ENCODE peak calls at places on chromosomes 13 and 19, in five cellular contexts. One of them, this sample, is unnamed.

GRCh38 chr19:57334191-57334590 is 13.9 kb downstream of the ZNF543 start:
- DNase-seq in colonic mucosa: no peak
- DNase-seq in GM23338: no peak
- DNase-seq in PC-3: no peak
- DNase-seq in BE2C: no peak
- DNase-seq in this sample: no peak

GRCh38 chr13:62432906-62433305 is 1017.3 kb upstream of the PCDH20 start:
- DNase-seq in colonic mucosa: no peak
- DNase-seq in GM23338: peak; percentile 38
- DNase-seq in PC-3: no peak
- DNase-seq in BE2C: no peak
- DNase-seq in this sample: no peak

GRCh38 chr19:491146-491741 is 5.0 kb upstream of the MADCAM1 start:
- DNase-seq in colonic mucosa: no peak
- DNase-seq in GM23338: peak; percentile 48
- DNase-seq in PC-3: peak; percentile 28
- DNase-seq in BE2C: peak; percentile 69
- DNase-seq in this sample: no peak

GRCh38 chr13:91506759-91507158 is 108.3 kb downstream of the GPC5 start:
- DNase-seq in colonic mucosa: no peak
- DNase-seq in GM23338: no peak
- DNase-seq in PC-3: no peak
- DNase-seq in BE2C: no peak
- DNase-seq in this sample: no peak

GRCh38 chr13:51883226-51883600 is 21.4 kb downstream of the CCDC70 start:
- DNase-seq in colonic mucosa: peak; percentile 4
- DNase-seq in GM23338: no peak
- DNase-seq in PC-3: no peak
- DNase-seq in BE2C: no peak
- DNase-seq in this sample: no peak

GRCh38 chr13:109610517-109610916 is 175.9 kb downstream of the IRS2 start:
- DNase-seq in colonic mucosa: peak; percentile 37
- DNase-seq in GM23338: peak; percentile 60
- DNase-seq in PC-3: peak; percentile 25
- DNase-seq in BE2C: peak; percentile 61
- DNase-seq in this sample: peak; percentile 19

GRCh38 chr13:53439439-53440225 is 411.0 kb downstream of the OLFM4 start:
- DNase-seq in colonic mucosa: no peak
- DNase-seq in GM23338: no peak
- DNase-seq in PC-3: no peak
- DNase-seq in BE2C: no peak
- DNase-seq in this sample: no peak

GRCh38 chr13:47832458-47832972 is 168.6 kb downstream of the SUCLA2 start:
- DNase-seq in colonic mucosa: no peak
- DNase-seq in GM23338: peak; percentile 10
- DNase-seq in PC-3: no peak
- DNase-seq in BE2C: no peak
- DNase-seq in this sample: no peak

GRCh38 chr19:46630806-46631205 is 5.2 kb downstream of the GNG8 start:
- DNase-seq in colonic mucosa: no peak
- DNase-seq in GM23338: no peak
- DNase-seq in PC-3: no peak
- DNase-seq in BE2C: peak; percentile 79
- DNase-seq in this sample: no peak

GRCh38 chr13:27354379-27354778 is 70.0 kb upstream of the GTF3A start:
- DNase-seq in colonic mucosa: no peak
- DNase-seq in GM23338: no peak
- DNase-seq in PC-3: no peak
- DNase-seq in BE2C: no peak
- DNase-seq in this sample: no peak

GRCh38 chr13:32135655-32136054 is 104.1 kb downstream of the FRY start:
- DNase-seq in colonic mucosa: no peak
- DNase-seq in GM23338: no peak
- DNase-seq in PC-3: peak; percentile 25
- DNase-seq in BE2C: no peak
- DNase-seq in this sample: no peak

GRCh38 chr13:107817652-107818287 is 397.6 kb downstream of the LIG4 start:
- DNase-seq in colonic mucosa: no peak
- DNase-seq in GM23338: peak; percentile 75
- DNase-seq in PC-3: no peak
- DNase-seq in BE2C: no peak
- DNase-seq in this sample: no peak

GRCh38 chr19:38245826-38246498 is 10.2 kb downstream of the PPP1R14A start:
- DNase-seq in colonic mucosa: no peak
- DNase-seq in GM23338: no peak
- DNase-seq in PC-3: no peak
- DNase-seq in BE2C: no peak
- DNase-seq in this sample: no peak

GRCh38 chr19:41354343-41354974 is 737 bp upstream of the TGFB1 start:
- DNase-seq in colonic mucosa: peak; percentile 28
- DNase-seq in GM23338: no peak
- DNase-seq in PC-3: no peak
- DNase-seq in BE2C: no peak
- DNase-seq in this sample: no peak

GRCh38 chr13:42214445-42214844 is 57.5 kb upstream of the AKAP11 start:
- DNase-seq in colonic mucosa: no peak
- DNase-seq in GM23338: no peak
- DNase-seq in PC-3: peak; percentile 63
- DNase-seq in BE2C: no peak
- DNase-seq in this sample: no peak

GRCh38 chr19:52566588-52566987 is 3.5 kb upstream of the ZNF701 start:
- DNase-seq in colonic mucosa: no peak
- DNase-seq in GM23338: no peak
- DNase-seq in PC-3: peak; percentile 92
- DNase-seq in BE2C: no peak
- DNase-seq in this sample: no peak

GRCh38 chr19:40236026-40236355 is 9.5 kb upstream of the CCNP start:
- DNase-seq in colonic mucosa: no peak
- DNase-seq in GM23338: no peak
- DNase-seq in PC-3: no peak
- DNase-seq in BE2C: no peak
- DNase-seq in this sample: no peak

GRCh38 chr13:103815619-103816018 is 749.4 kb upstream of the SLC10A2 start:
- DNase-seq in colonic mucosa: no peak
- DNase-seq in GM23338: no peak
- DNase-seq in PC-3: no peak
- DNase-seq in BE2C: no peak
- DNase-seq in this sample: no peak

GRCh38 chr13:19810996-19811881 is 28.5 kb upstream of the PSPC1 start:
- DNase-seq in colonic mucosa: no peak
- DNase-seq in GM23338: no peak
- DNase-seq in PC-3: no peak
- DNase-seq in BE2C: no peak
- DNase-seq in this sample: no peak

GRCh38 chr19:18875726-18876125 is 20.2 kb downstream of the CERS1 start:
- DNase-seq in colonic mucosa: no peak
- DNase-seq in GM23338: no peak
- DNase-seq in PC-3: no peak
- DNase-seq in BE2C: no peak
- DNase-seq in this sample: no peak

GRCh38 chr13:31044658-31045620 is 112.5 kb downstream of the TEX26 start:
- DNase-seq in colonic mucosa: peak; percentile 44
- DNase-seq in GM23338: no peak
- DNase-seq in PC-3: peak; percentile 18
- DNase-seq in BE2C: no peak
- DNase-seq in this sample: peak; percentile 20
- H3K4me3 ChIP-seq in colonic mucosa: no peak overlapping the region
- H3K4me3 ChIP-seq in GM23338: no peak overlapping the region
- H3K4me3 ChIP-seq in PC-3: peak overlapping the region; percentile 42
- H3K4me3 ChIP-seq in BE2C: no peak overlapping the region
- H3K4me3 ChIP-seq in this sample: no peak overlapping the region

GRCh38 chr19:14135355-14135754 is 1.0 kb downstream of the ASF1B start:
- DNase-seq in colonic mucosa: no peak
- DNase-seq in GM23338: no peak
- DNase-seq in PC-3: no peak
- DNase-seq in BE2C: no peak
- DNase-seq in this sample: no peak
- H3K4me3 ChIP-seq in colonic mucosa: peak overlapping the region; percentile 76
- H3K4me3 ChIP-seq in GM23338: peak overlapping the region; percentile 77
- H3K4me3 ChIP-seq in PC-3: peak overlapping the region; percentile 83
- H3K4me3 ChIP-seq in BE2C: peak overlapping the region; percentile 69
- H3K4me3 ChIP-seq in this sample: no peak overlapping the region

DNA sequence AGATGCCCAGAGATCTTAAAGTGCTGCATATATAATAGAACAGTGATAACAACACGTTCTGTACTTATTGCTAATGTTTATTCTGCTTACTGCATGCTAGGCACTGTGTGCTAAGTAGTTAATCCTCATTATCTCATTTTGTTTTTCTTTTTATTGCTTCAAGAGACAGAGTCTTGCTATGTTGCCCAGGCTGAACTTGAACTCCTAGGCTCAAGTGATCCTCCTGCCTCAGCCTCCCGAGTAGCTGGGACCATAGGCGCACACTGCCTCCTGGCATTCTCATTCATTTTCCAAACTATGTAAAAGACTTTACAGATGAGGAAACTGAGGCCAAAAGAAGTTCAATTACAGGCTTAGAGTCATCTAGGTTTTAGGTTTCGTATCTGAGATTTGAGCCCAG is 548.4 kb downstream of the GPC6 start:
- DNase-seq in colonic mucosa: no peak
- DNase-seq in GM23338: no peak
- DNase-seq in PC-3: no peak
- DNase-seq in BE2C: no peak
- DNase-seq in this sample: no peak
- H3K4me3 ChIP-seq in colonic mucosa: no peak overlapping the region
- H3K4me3 ChIP-seq in GM23338: no peak overlapping the region
- H3K4me3 ChIP-seq in PC-3: peak overlapping the region; percentile 51
- H3K4me3 ChIP-seq in BE2C: no peak overlapping the region
- H3K4me3 ChIP-seq in this sample: no peak overlapping the region

GRCh38 chr19:48872182-48872883 is at the start of gene PPP1R15A:
- DNase-seq in colonic mucosa: peak; percentile 99
- DNase-seq in GM23338: peak; percentile 98
- DNase-seq in PC-3: peak; percentile 98
- DNase-seq in BE2C: peak; percentile 97
- DNase-seq in this sample: peak; percentile 100

GRCh38 chr19:48873476-48874308 is 1.5 kb downstream of the PPP1R15A start:
- DNase-seq in colonic mucosa: no peak
- DNase-seq in GM23338: no peak
- DNase-seq in PC-3: no peak
- DNase-seq in BE2C: peak; percentile 24
- DNase-seq in this sample: peak; percentile 88

GRCh38 chr19:48877900-48878218 is 5.6 kb downstream of the PPP1R15A start:
- DNase-seq in colonic mucosa: no peak
- DNase-seq in GM23338: no peak
- DNase-seq in PC-3: no peak
- DNase-seq in BE2C: no peak
- DNase-seq in this sample: no peak

GRCh38 chr19:48872884-48873475 is 759 bp downstream of the PPP1R15A start:
- DNase-seq in colonic mucosa: peak; percentile 90
- DNase-seq in GM23338: peak; percentile 97
- DNase-seq in PC-3: peak; percentile 92
- DNase-seq in BE2C: peak; percentile 71
- DNase-seq in this sample: peak; percentile 96

DNA sequence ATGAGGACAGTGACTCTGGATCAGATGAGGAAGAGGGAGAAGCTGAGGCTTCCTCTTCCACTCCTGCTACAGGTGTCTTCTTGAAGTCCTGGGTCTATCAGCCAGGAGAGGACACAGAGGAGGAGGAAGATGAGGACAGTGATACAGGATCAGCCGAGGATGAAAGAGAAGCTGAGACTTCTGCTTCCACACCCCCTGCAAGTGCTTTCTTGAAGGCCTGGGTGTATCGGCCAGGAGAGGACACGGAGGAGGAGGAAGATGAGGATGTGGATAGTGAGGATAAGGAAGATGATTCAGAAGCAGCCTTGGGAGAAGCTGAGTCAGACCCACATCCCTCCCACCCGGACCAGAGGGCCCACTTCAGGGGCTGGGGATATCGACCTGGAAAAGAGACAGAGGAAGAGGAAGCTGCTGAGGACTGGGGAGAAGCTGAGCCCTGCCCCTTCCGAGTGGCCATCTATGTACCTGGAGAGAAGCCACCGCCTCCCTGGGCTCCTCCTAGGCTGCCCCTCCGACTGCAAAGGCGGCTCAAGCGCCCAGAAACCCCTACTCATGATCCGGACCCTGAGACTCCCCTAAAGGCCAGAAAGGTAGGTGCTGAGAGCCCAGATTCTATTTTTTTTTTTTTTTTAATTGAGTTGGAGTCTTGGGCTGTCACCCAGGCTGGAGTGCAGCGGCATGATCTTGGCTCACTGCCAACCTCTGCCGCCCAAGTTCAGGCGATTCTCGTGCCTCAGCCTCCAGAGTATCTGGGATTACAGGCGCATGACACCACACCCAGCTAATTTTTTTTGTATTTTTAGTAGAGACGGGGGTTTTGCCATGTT is 2.3 kb downstream of the PPP1R15A start:
- DNase-seq in colonic mucosa: peak; percentile 65
- DNase-seq in GM23338: no peak
- DNase-seq in PC-3: peak; percentile 73
- DNase-seq in BE2C: peak; percentile 54
- DNase-seq in this sample: peak; percentile 92
- H3K4me3 ChIP-seq in colonic mucosa: peak overlapping the region; percentile 63
- H3K4me3 ChIP-seq in GM23338: peak overlapping the region; percentile 10
- H3K4me3 ChIP-seq in PC-3: peak overlapping the region; percentile 100
- H3K4me3 ChIP-seq in BE2C: peak overlapping the region; percentile 88
- H3K4me3 ChIP-seq in this sample: peak overlapping the region; percentile 100

GRCh38 chr19:35509018-35509652 is 4.3 kb downstream of the DMKN start:
- DNase-seq in colonic mucosa: peak; percentile 67
- DNase-seq in GM23338: peak; percentile 78
- DNase-seq in PC-3: peak; percentile 67
- DNase-seq in BE2C: no peak
- DNase-seq in this sample: no peak

GRCh38 chr19:35512831-35513230 is 618 bp downstream of the DMKN start:
- DNase-seq in colonic mucosa: no peak
- DNase-seq in GM23338: no peak
- DNase-seq in PC-3: no peak
- DNase-seq in BE2C: no peak
- DNase-seq in this sample: no peak

GRCh38 chr19:35511337-35511736 is 2.1 kb downstream of the DMKN start:
- DNase-seq in colonic mucosa: no peak
- DNase-seq in GM23338: no peak
- DNase-seq in PC-3: no peak
- DNase-seq in BE2C: no peak
- DNase-seq in this sample: no peak

GRCh38 chr19:35509861-35510625 is 3.4 kb downstream of the DMKN start:
- DNase-seq in colonic mucosa: peak; percentile 84
- DNase-seq in GM23338: peak; percentile 97
- DNase-seq in PC-3: peak; percentile 89
- DNase-seq in BE2C: peak; percentile 78
- DNase-seq in this sample: no peak

GRCh38 chr19:35510626-35510964 is 2.9 kb downstream of the DMKN start:
- DNase-seq in colonic mucosa: no peak
- DNase-seq in GM23338: no peak
- DNase-seq in PC-3: no peak
- DNase-seq in BE2C: no peak
- DNase-seq in this sample: no peak
- H3K4me3 ChIP-seq in colonic mucosa: no peak overlapping the region
- H3K4me3 ChIP-seq in GM23338: peak overlapping the region; percentile 87
- H3K4me3 ChIP-seq in PC-3: peak overlapping the region; percentile 96
- H3K4me3 ChIP-seq in BE2C: no peak overlapping the region
- H3K4me3 ChIP-seq in this sample: no peak overlapping the region

This sample was measured in lower leg skin.